ENCODE peak calls at places on chromosome 5, in seven cellular contexts. One of them, this sample, is unnamed.
A peak's percentile ranks its signal among the peaks of the same experiment; 100 is the strongest.

GRCh38 chr5:124238350-124238749 is 508.1 kb downstream of the ZNF608 start:
- DNase-seq in HCT116: no peak
- DNase-seq in effector CD8-positive, alpha-beta T cell: no peak
- DNase-seq in iris pigment epithelial cell: no peak
- DNase-seq in T-cell: no peak
- DNase-seq in cardiac fibroblast: no peak
- DNase-seq in Jurkat, Clone E6-1: no peak
- DNase-seq in this sample: no peak

GRCh38 chr5:16736158-16736994 is 119.6 kb upstream of the RETREG1 start:
- DNase-seq in cardiac fibroblast: peak; percentile 87
- DNase-seq in T-cell: no peak
- DNase-seq in HCT116: peak; percentile 24
- DNase-seq in effector CD8-positive, alpha-beta T cell: no peak
- DNase-seq in Jurkat, Clone E6-1: no peak
- DNase-seq in iris pigment epithelial cell: peak; percentile 83
- DNase-seq in this sample: peak; percentile 73

GRCh38 chr5:123545506-123545905 is 33.5 kb downstream of the CSNK1G3 start:
- DNase-seq in T-cell: no peak
- DNase-seq in cardiac fibroblast: peak; percentile 4
- DNase-seq in iris pigment epithelial cell: peak; percentile 23
- DNase-seq in HCT116: no peak
- DNase-seq in Jurkat, Clone E6-1: peak; percentile 6
- DNase-seq in effector CD8-positive, alpha-beta T cell: no peak
- DNase-seq in this sample: peak; percentile 9

GRCh38 chr5:81896764-81897163 is 75.1 kb upstream of the ATG10 start:
- DNase-seq in HCT116: no peak
- DNase-seq in T-cell: no peak
- DNase-seq in Jurkat, Clone E6-1: no peak
- DNase-seq in iris pigment epithelial cell: no peak
- DNase-seq in cardiac fibroblast: no peak
- DNase-seq in effector CD8-positive, alpha-beta T cell: no peak
- DNase-seq in this sample: no peak

GRCh38 chr5:145965804-145966203 is 29.4 kb downstream of the SH3RF2 start:
- DNase-seq in T-cell: no peak
- DNase-seq in iris pigment epithelial cell: no peak
- DNase-seq in cardiac fibroblast: peak; percentile 31
- DNase-seq in effector CD8-positive, alpha-beta T cell: no peak
- DNase-seq in HCT116: no peak
- DNase-seq in Jurkat, Clone E6-1: no peak
- DNase-seq in this sample: no peak

GRCh38 chr5:139710370-139711066 is 62.4 kb downstream of the CXXC5 start:
- DNase-seq in iris pigment epithelial cell: peak; percentile 65
- DNase-seq in cardiac fibroblast: peak; percentile 79
- DNase-seq in T-cell: peak; percentile 48
- DNase-seq in Jurkat, Clone E6-1: no peak
- DNase-seq in HCT116: no peak
- DNase-seq in effector CD8-positive, alpha-beta T cell: peak; percentile 54
- DNase-seq in this sample: no peak

GRCh38 chr5:107840592-107840991 is 169.9 kb upstream of the EFNA5 start:
- DNase-seq in cardiac fibroblast: no peak
- DNase-seq in effector CD8-positive, alpha-beta T cell: no peak
- DNase-seq in Jurkat, Clone E6-1: no peak
- DNase-seq in iris pigment epithelial cell: no peak
- DNase-seq in T-cell: no peak
- DNase-seq in HCT116: no peak
- DNase-seq in this sample: no peak

GRCh38 chr5:120463991-120464626 is at the start of gene PRR16:
- DNase-seq in HCT116: no peak
- DNase-seq in effector CD8-positive, alpha-beta T cell: no peak
- DNase-seq in Jurkat, Clone E6-1: no peak
- DNase-seq in iris pigment epithelial cell: peak; percentile 84
- DNase-seq in T-cell: no peak
- DNase-seq in cardiac fibroblast: peak; percentile 78
- DNase-seq in this sample: no peak

GRCh38 chr5:93497101-93497500 is 83.9 kb downstream of the NR2F1-AS1 start:
- DNase-seq in T-cell: no peak
- DNase-seq in effector CD8-positive, alpha-beta T cell: no peak
- DNase-seq in Jurkat, Clone E6-1: no peak
- DNase-seq in iris pigment epithelial cell: peak; percentile 94
- DNase-seq in HCT116: no peak
- DNase-seq in cardiac fibroblast: peak; percentile 73
- DNase-seq in this sample: no peak

GRCh38 chr5:138159666-138160065 is 18.8 kb downstream of the BRD8 start:
- DNase-seq in Jurkat, Clone E6-1: no peak
- DNase-seq in cardiac fibroblast: no peak
- DNase-seq in effector CD8-positive, alpha-beta T cell: no peak
- DNase-seq in T-cell: no peak
- DNase-seq in iris pigment epithelial cell: no peak
- DNase-seq in HCT116: no peak
- DNase-seq in this sample: no peak

GRCh38 chr5:151622367-151623097 is 31.4 kb upstream of the FAT2 start:
- DNase-seq in T-cell: no peak
- DNase-seq in Jurkat, Clone E6-1: no peak
- DNase-seq in cardiac fibroblast: no peak
- DNase-seq in effector CD8-positive, alpha-beta T cell: no peak
- DNase-seq in iris pigment epithelial cell: no peak
- DNase-seq in HCT116: no peak
- DNase-seq in this sample: no peak

GRCh38 chr5:89128097-89128496 is 245.1 kb upstream of the MEF2C start:
- DNase-seq in HCT116: no peak
- DNase-seq in Jurkat, Clone E6-1: no peak
- DNase-seq in effector CD8-positive, alpha-beta T cell: no peak
- DNase-seq in T-cell: no peak
- DNase-seq in iris pigment epithelial cell: peak; percentile 1
- DNase-seq in cardiac fibroblast: peak; percentile 8
- DNase-seq in this sample: no peak

GRCh38 chr5:154293219-154293618 is 102.7 kb downstream of the GALNT10 start:
- DNase-seq in effector CD8-positive, alpha-beta T cell: no peak
- DNase-seq in T-cell: no peak
- DNase-seq in HCT116: no peak
- DNase-seq in cardiac fibroblast: no peak
- DNase-seq in iris pigment epithelial cell: no peak
- DNase-seq in Jurkat, Clone E6-1: no peak
- DNase-seq in this sample: no peak

GRCh38 chr5:74288448-74289109 is 351.9 kb downstream of the ENC1 start:
- DNase-seq in cardiac fibroblast: peak; percentile 52
- DNase-seq in iris pigment epithelial cell: peak; percentile 71
- DNase-seq in HCT116: no peak
- DNase-seq in effector CD8-positive, alpha-beta T cell: no peak
- DNase-seq in T-cell: no peak
- DNase-seq in Jurkat, Clone E6-1: no peak
- DNase-seq in this sample: peak; percentile 44

GRCh38 chr5:179874136-179874535 is 15.5 kb upstream of the MRNIP start:
- DNase-seq in iris pigment epithelial cell: no peak
- DNase-seq in HCT116: no peak
- DNase-seq in Jurkat, Clone E6-1: no peak
- DNase-seq in cardiac fibroblast: no peak
- DNase-seq in T-cell: no peak
- DNase-seq in effector CD8-positive, alpha-beta T cell: no peak
- DNase-seq in this sample: no peak

GRCh38 chr5:75234251-75234650 is 2.4 kb downstream of the ANKRD31 start:
- DNase-seq in effector CD8-positive, alpha-beta T cell: no peak
- DNase-seq in iris pigment epithelial cell: no peak
- DNase-seq in T-cell: no peak
- DNase-seq in cardiac fibroblast: no peak
- DNase-seq in Jurkat, Clone E6-1: no peak
- DNase-seq in HCT116: no peak
- DNase-seq in this sample: no peak

GRCh38 chr5:57986746-57987145 is 473.1 kb downstream of the PLK2 start:
- DNase-seq in effector CD8-positive, alpha-beta T cell: no peak
- DNase-seq in Jurkat, Clone E6-1: no peak
- DNase-seq in T-cell: no peak
- DNase-seq in HCT116: no peak
- DNase-seq in iris pigment epithelial cell: peak; percentile 18
- DNase-seq in cardiac fibroblast: peak; percentile 39
- DNase-seq in this sample: peak; percentile 4

GRCh38 chr5:14502291-14502690 is 79.3 kb upstream of the OTULINL start:
- DNase-seq in effector CD8-positive, alpha-beta T cell: no peak
- DNase-seq in cardiac fibroblast: no peak
- DNase-seq in Jurkat, Clone E6-1: no peak
- DNase-seq in HCT116: no peak
- DNase-seq in iris pigment epithelial cell: no peak
- DNase-seq in T-cell: no peak
- DNase-seq in this sample: no peak

GRCh38 chr5:163846512-163846911 is 341.1 kb downstream of the MAT2B start:
- DNase-seq in Jurkat, Clone E6-1: no peak
- DNase-seq in cardiac fibroblast: peak; percentile 57
- DNase-seq in iris pigment epithelial cell: peak; percentile 88
- DNase-seq in HCT116: no peak
- DNase-seq in effector CD8-positive, alpha-beta T cell: no peak
- DNase-seq in T-cell: no peak
- DNase-seq in this sample: no peak

GRCh38 chr5:23977996-23978395 is 470.6 kb downstream of the PRDM9 start:
- DNase-seq in effector CD8-positive, alpha-beta T cell: no peak
- DNase-seq in iris pigment epithelial cell: no peak
- DNase-seq in cardiac fibroblast: no peak
- DNase-seq in HCT116: no peak
- DNase-seq in T-cell: no peak
- DNase-seq in Jurkat, Clone E6-1: peak; percentile 21
- DNase-seq in this sample: no peak

GRCh38 chr5:164555809-164556208 is 1050.4 kb downstream of the MAT2B start:
- DNase-seq in cardiac fibroblast: no peak
- DNase-seq in iris pigment epithelial cell: peak; percentile 41
- DNase-seq in T-cell: no peak
- DNase-seq in effector CD8-positive, alpha-beta T cell: no peak
- DNase-seq in Jurkat, Clone E6-1: no peak
- DNase-seq in HCT116: no peak
- DNase-seq in this sample: no peak

GRCh38 chr5:180799194-180799593 is 3.4 kb downstream of the MGAT1 start:
- DNase-seq in cardiac fibroblast: no peak
- DNase-seq in T-cell: no peak
- DNase-seq in Jurkat, Clone E6-1: no peak
- DNase-seq in HCT116: no peak
- DNase-seq in iris pigment epithelial cell: no peak
- DNase-seq in effector CD8-positive, alpha-beta T cell: no peak
- DNase-seq in this sample: no peak